ENCODE peak calls at places on chromosomes 3 and 15, in four cellular contexts. F, K, Y and Z are unnamed samples.

GRCh38 chr15:72172796-72173195 is 24.8 kb downstream of the GRAMD2A start:
- DNase-seq in K (no peak), Y (no peak), F (no peak), Z (no peak)

GRCh38 chr3:28556195-28556594 is 207.6 kb upstream of the AZI2 start:
- DNase-seq in Y (no peak), K (no peak), F (no peak), Z (no peak)

GRCh38 chr3:12984023-12984823 is 89.0 kb downstream of the IQSEC1 start:
- DNase-seq in Y (peak), K (peak), F (peak), Z (peak)

GRCh38 chr15:45265506-45265905 is 13.5 kb downstream of the SLC28A2 start:
- DNase-seq in Y (no peak), K (no peak), F (no peak), Z (no peak)

GRCh38 chr3:175670572-175670971 is 811.4 kb downstream of the NAALADL2 start:
- DNase-seq in Y (no peak), K (no peak), F (no peak), Z (no peak)

GRCh38 chr3:156812521-156813335 is 13.4 kb upstream of the LEKR1 start:
- DNase-seq in F (peak), K (no peak), Y (peak), Z (no peak)

GRCh38 chr15:68220967-68221366 is 8.6 kb downstream of the CLN6 start:
- DNase-seq in F (no peak), K (no peak), Y (no peak), Z (no peak)

GRCh38 chr3:180678231-180678630 is 1.1 kb downstream of the CCDC39 start:
- DNase-seq in Y (no peak), F (no peak), K (no peak), Z (no peak)

GRCh38 chr3:129277829-129278271 is 820 bp upstream of the HMCES start:
- DNase-seq in K (peak), F (no peak), Y (no peak), Z (peak)

GRCh38 chr3:414063-414462 is 217.5 kb downstream of the CHL1 start:
- DNase-seq in Y (peak), F (peak), K (peak), Z (peak)

GRCh38 chr3:194205675-194206133 is 69.8 kb downstream of the HES1 start:
- DNase-seq in Y (no peak), F (peak), K (no peak), Z (no peak)

GRCh38 chr3:148178508-148178907 is 519.2 kb upstream of the AGTR1 start:
- DNase-seq in Y (no peak), F (peak), K (no peak), Z (peak)

GRCh38 chr3:126888186-126888760 is 94.6 kb upstream of the PLXNA1 start:
- DNase-seq in F (no peak), K (no peak), Y (no peak), Z (no peak)

GRCh38 chr3:53671192-53672021 is 174.8 kb downstream of the CHDH start:
- DNase-seq in F (no peak), Y (no peak), K (no peak), Z (no peak)

GRCh38 chr3:17808994-17809393 is 66.6 kb upstream of the TBC1D5 start:
- DNase-seq in Y (peak), K (no peak), F (no peak), Z (no peak)

GRCh38 chr15:62554164-62554563 is 389.1 kb upstream of the C2CD4B start:
- DNase-seq in Y (no peak), F (no peak), K (no peak), Z (no peak)

GRCh38 chr3:72559377-72559776 is 288.9 kb downstream of the SHQ1 start:
- DNase-seq in F (no peak), K (no peak), Y (no peak), Z (no peak)